ENCODE peak calls at places on chromosome 4, in six cellular contexts. One of them, this sample, is unnamed.

GRCh38 chr4:20589436-20589835 is 110.8 kb upstream of the PACRGL start:
- DNase-seq in DND-41: no peak
- DNase-seq in ovary: no peak
- DNase-seq in K562: no peak
- DNase-seq in WERI-Rb-1: no peak
- DNase-seq in SJSA1: no peak
- DNase-seq in this sample: no peak

GRCh38 chr4:73021634-73022033 is 47.9 kb downstream of the COX18 start:
- DNase-seq in DND-41: no peak
- DNase-seq in ovary: no peak
- DNase-seq in SJSA1: no peak
- DNase-seq in K562: peak; percentile 18
- DNase-seq in WERI-Rb-1: no peak
- DNase-seq in this sample: no peak

GRCh38 chr4:105135746-105136145 is 10.9 kb upstream of the TET2 start:
- DNase-seq in K562: no peak
- DNase-seq in WERI-Rb-1: no peak
- DNase-seq in ovary: no peak
- DNase-seq in SJSA1: no peak
- DNase-seq in DND-41: no peak
- DNase-seq in this sample: no peak

GRCh38 chr4:143248827-143249226 is 64.1 kb downstream of the USP38 start:
- DNase-seq in WERI-Rb-1: no peak
- DNase-seq in DND-41: no peak
- DNase-seq in ovary: no peak
- DNase-seq in SJSA1: no peak
- DNase-seq in K562: peak; percentile 9
- DNase-seq in this sample: no peak

GRCh38 chr4:73885570-73886230 is 16.5 kb downstream of the CXCL1 start:
- DNase-seq in K562: no peak
- DNase-seq in DND-41: no peak
- DNase-seq in WERI-Rb-1: no peak
- DNase-seq in SJSA1: no peak
- DNase-seq in ovary: no peak
- DNase-seq in this sample: no peak

GRCh38 chr4:54986095-54986846 is 139.1 kb downstream of the KDR start:
- DNase-seq in WERI-Rb-1: no peak
- DNase-seq in K562: no peak
- DNase-seq in SJSA1: no peak
- DNase-seq in DND-41: no peak
- DNase-seq in ovary: no peak
- DNase-seq in this sample: no peak

GRCh38 chr4:183721207-183722081 is 62.4 kb downstream of the TRAPPC11 start:
- DNase-seq in WERI-Rb-1: no peak
- DNase-seq in ovary: peak; percentile 86
- DNase-seq in DND-41: no peak
- DNase-seq in SJSA1: no peak
- DNase-seq in K562: no peak
- DNase-seq in this sample: peak; percentile 48

GRCh38 chr4:46830971-46831454 is 78.0 kb downstream of the COX7B2 start:
- DNase-seq in DND-41: no peak
- DNase-seq in K562: no peak
- DNase-seq in ovary: no peak
- DNase-seq in SJSA1: no peak
- DNase-seq in WERI-Rb-1: no peak
- DNase-seq in this sample: no peak

GRCh38 chr4:151228196-151229119 is 48.5 kb upstream of the PRSS48 start:
- DNase-seq in DND-41: no peak
- DNase-seq in K562: no peak
- DNase-seq in ovary: no peak
- DNase-seq in SJSA1: no peak
- DNase-seq in WERI-Rb-1: no peak
- DNase-seq in this sample: no peak

GRCh38 chr4:186516287-186516686 is 39.1 kb downstream of the MTNR1A start:
- DNase-seq in DND-41: no peak
- DNase-seq in ovary: no peak
- DNase-seq in K562: no peak
- DNase-seq in SJSA1: no peak
- DNase-seq in WERI-Rb-1: no peak
- DNase-seq in this sample: no peak

GRCh38 chr4:119690871-119691270 is 62.3 kb upstream of the PDE5A start:
- DNase-seq in SJSA1: no peak
- DNase-seq in K562: no peak
- DNase-seq in DND-41: peak; percentile 12
- DNase-seq in WERI-Rb-1: no peak
- DNase-seq in ovary: no peak
- DNase-seq in this sample: no peak

GRCh38 chr4:18756661-18757060 is 735.1 kb upstream of the LCORL start:
- DNase-seq in DND-41: no peak
- DNase-seq in WERI-Rb-1: no peak
- DNase-seq in ovary: no peak
- DNase-seq in SJSA1: no peak
- DNase-seq in K562: no peak
- DNase-seq in this sample: no peak

DNA sequence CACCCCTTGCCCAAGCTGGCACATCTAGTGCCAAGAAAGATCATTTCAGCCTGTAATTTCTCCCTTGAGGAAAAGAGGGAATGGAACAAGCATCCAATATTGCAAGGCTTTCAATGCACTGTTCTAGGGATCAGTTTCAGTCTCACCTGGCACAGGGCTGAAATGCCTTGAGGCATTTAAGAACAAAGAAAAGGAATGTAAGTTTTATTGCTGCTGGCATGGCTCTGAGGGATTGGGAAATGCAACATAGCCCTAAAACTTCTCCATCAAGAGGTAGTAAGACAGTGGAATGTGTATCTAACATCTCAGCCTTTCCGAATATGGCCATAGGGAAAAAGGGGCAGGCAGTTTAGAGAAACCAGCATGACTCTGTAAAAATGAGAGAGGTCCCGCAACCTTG is 732.6 kb upstream of the LCORL start:
- DNase-seq in K562: no peak
- DNase-seq in SJSA1: no peak
- DNase-seq in ovary: no peak
- DNase-seq in DND-41: no peak
- DNase-seq in WERI-Rb-1: no peak
- DNase-seq in this sample: no peak
- H3K9me3 ChIP-seq in K562: no peaks in the 10 kb centered on the region
- H3K9me3 ChIP-seq in SJSA1: no peaks in the 10 kb centered on the region
- H3K9me3 ChIP-seq in ovary: no peaks in the 10 kb centered on the region
- H3K9me3 ChIP-seq in DND-41: no peaks in the 10 kb centered on the region
- H3K9me3 ChIP-seq in WERI-Rb-1: no peaks in the 10 kb centered on the region
- H3K9me3 ChIP-seq in this sample: no peaks in the 10 kb centered on the region

GRCh38 chr4:75623036-75623435 is 7.3 kb downstream of the CDKL2 start:
- DNase-seq in K562: no peak
- DNase-seq in DND-41: no peak
- DNase-seq in SJSA1: no peak
- DNase-seq in ovary: no peak
- DNase-seq in WERI-Rb-1: no peak
- DNase-seq in this sample: no peak

DNA sequence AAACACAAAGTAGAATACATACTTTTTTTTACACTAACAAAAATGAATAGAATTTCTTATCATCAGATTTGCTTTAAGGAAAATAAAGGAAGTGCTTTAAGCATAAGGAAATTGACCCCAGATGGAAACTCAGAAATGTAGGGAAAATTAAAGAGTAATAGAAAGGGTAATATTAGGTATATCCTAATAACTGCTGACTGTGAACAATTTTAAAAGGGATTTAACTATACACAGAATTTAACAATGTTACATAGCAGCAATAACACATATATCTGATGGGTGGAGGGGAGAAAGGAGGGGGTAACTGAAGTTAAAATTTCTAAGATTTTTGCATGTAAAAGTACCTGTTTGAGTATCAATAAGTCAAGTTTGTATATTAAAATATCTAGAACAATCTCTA is 8.6 kb downstream of the CDKL2 start:
- DNase-seq in DND-41: no peak
- DNase-seq in ovary: no peak
- DNase-seq in WERI-Rb-1: no peak
- DNase-seq in K562: no peak
- DNase-seq in SJSA1: no peak
- DNase-seq in this sample: no peak
- H3K4me3 ChIP-seq in DND-41: no peak overlapping the region
- H3K4me3 ChIP-seq in ovary: no peak overlapping the region
- H3K4me3 ChIP-seq in WERI-Rb-1: no peak overlapping the region
- H3K4me3 ChIP-seq in K562: no peak overlapping the region
- H3K4me3 ChIP-seq in SJSA1: no peak overlapping the region
- H3K4me3 ChIP-seq in this sample: no peak overlapping the region

DNA sequence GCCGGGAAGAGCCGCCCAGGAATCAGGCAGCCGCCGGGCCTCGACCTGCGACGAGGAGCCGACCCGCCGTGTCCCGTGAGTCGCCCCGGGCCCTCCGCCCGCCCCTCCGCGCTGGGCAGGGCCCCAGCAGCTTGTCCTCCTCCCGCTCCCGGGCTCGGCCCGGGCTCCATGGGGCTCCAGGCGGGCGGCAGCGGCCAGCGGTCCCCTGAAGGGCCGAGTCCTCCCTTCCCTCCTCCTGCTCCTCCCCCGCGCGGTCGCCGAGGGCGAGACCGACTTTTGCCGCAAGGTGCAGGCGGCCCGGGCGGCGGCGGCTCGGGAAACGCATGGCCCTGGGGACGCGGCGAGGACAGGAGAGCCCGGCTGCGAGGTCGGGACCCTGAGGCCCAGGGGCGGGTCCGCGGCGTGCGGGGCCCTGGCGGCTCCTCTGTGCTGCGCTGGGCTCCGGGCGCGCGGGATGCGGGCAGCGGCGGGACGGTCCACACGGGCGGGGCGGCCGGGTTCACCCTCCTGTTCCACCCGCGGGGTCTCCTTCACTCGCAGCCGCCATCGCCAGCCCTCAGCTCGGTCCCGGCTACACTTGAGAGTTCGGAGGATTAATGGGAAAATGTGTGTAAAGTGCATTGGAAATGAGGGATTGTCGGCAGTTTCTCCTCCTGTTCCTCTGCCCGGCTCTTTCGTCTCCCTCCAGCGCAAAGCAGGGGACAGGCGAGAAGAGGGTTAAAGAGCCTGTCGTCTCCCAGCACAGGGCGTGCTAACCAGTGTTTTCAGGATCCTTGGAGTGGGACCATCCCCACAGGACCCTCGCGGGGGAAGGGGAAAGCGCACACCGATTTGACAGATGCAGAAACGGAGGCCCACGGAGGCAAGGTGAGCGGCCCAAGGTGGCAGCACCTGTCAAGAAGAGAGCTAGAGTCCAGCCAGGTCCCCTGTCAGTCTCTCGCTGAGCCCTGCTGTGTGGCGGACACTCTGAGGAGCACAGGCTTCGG is 16.6 kb upstream of the ZNF718 start:
- DNase-seq in ovary: no peak
- DNase-seq in WERI-Rb-1: peak; percentile 13
- DNase-seq in DND-41: no peak
- DNase-seq in SJSA1: no peak
- DNase-seq in K562: no peak
- DNase-seq in this sample: no peak
- H3K9me3 ChIP-seq in ovary: peaks cover 24% of the 10 kb centered on the region
- H3K9me3 ChIP-seq in WERI-Rb-1: peaks cover 52% of the 10 kb centered on the region
- H3K9me3 ChIP-seq in DND-41: peaks cover 49% of the 10 kb centered on the region
- H3K9me3 ChIP-seq in SJSA1: no peaks in the 10 kb centered on the region
- H3K9me3 ChIP-seq in K562: no peaks in the 10 kb centered on the region
- H3K9me3 ChIP-seq in this sample: peaks cover 68% of the 10 kb centered on the region

DNA sequence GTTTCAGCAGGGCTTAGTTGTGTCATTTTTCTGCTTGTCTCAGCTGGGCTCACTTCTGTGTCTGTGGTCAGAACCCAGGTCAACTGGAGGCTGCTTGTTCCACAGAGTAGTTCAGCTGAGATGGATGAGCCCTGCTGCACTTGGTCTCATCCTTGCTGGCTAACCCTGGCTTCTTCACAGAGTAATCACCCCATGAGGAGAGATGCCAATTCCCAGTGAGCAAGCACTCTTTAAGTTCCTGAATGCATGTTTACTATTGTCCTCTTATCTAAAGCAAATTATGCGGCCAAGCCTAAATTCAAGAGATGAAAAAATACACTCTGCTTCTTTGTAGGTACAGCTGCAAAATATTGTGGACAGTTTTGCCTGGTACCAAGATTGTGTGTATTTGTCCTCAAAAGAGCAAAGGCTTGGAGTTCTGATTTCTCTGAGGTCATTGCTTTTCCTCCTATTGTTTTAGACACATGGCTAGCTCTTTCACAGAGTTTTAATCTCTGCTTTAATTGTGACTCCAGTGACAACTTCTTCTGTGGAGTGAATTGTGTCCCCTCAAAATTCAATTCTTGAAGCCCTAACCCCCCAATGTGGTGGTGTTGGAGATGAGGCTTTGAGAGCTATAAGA is 236.6 kb upstream of the ANKRD50 start:
- DNase-seq in WERI-Rb-1: no peak
- DNase-seq in ovary: no peak
- DNase-seq in DND-41: no peak
- DNase-seq in K562: no peak
- DNase-seq in SJSA1: no peak
- DNase-seq in this sample: no peak
- H3K4me3 ChIP-seq in WERI-Rb-1: no peak overlapping the region
- H3K4me3 ChIP-seq in ovary: no peak overlapping the region
- H3K4me3 ChIP-seq in DND-41: no peak overlapping the region
- H3K4me3 ChIP-seq in K562: no peak overlapping the region
- H3K4me3 ChIP-seq in SJSA1: no peak overlapping the region
- H3K4me3 ChIP-seq in this sample: no peak overlapping the region

GRCh38 chr4:1251773-1252066 is 2.8 kb upstream of the CTBP1 start:
- DNase-seq in K562: no peak
- DNase-seq in WERI-Rb-1: no peak
- DNase-seq in SJSA1: no peak
- DNase-seq in DND-41: no peak
- DNase-seq in ovary: peak; percentile 22
- DNase-seq in this sample: no peak

GRCh38 chr4:1249731-1250526 is 999 bp upstream of the CTBP1 start:
- DNase-seq in SJSA1: no peak
- DNase-seq in ovary: peak; percentile 64
- DNase-seq in DND-41: peak; percentile 52
- DNase-seq in K562: peak; percentile 59
- DNase-seq in WERI-Rb-1: peak; percentile 44
- DNase-seq in this sample: peak; percentile 51

GRCh38 chr4:1249148-1249730 is 309 bp upstream of the CTBP1 start:
- DNase-seq in ovary: peak; percentile 87
- DNase-seq in WERI-Rb-1: peak; percentile 85
- DNase-seq in SJSA1: peak; percentile 70
- DNase-seq in K562: peak; percentile 88
- DNase-seq in DND-41: peak; percentile 85
- DNase-seq in this sample: peak; percentile 85

GRCh38 chr4:1250921-1251772 is 2.2 kb upstream of the CTBP1 start:
- DNase-seq in SJSA1: no peak
- DNase-seq in DND-41: no peak
- DNase-seq in K562: no peak
- DNase-seq in WERI-Rb-1: no peak
- DNase-seq in ovary: peak; percentile 34
- DNase-seq in this sample: no peak

DNA sequence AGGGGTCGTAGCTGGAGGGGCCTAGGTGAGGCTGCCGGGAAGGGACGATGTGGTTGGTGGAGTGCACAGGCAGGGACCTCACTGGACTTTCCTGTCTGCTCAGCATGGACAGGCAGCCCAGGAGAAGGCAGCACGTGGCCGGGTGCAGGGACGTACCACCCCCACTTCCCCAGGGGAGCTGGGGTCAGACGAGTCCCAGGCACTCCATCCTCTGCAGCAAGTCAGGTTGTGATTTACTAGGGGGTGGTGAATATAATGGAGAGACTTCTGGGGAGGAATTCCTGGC is 1.5 kb upstream of the CTBP1 start:
- DNase-seq in ovary: no peak
- DNase-seq in K562: no peak
- DNase-seq in WERI-Rb-1: no peak
- DNase-seq in DND-41: no peak
- DNase-seq in SJSA1: no peak
- DNase-seq in this sample: no peak
- H3K9me3 ChIP-seq in ovary: no peaks in the 10 kb centered on the region
- H3K9me3 ChIP-seq in K562: peaks cover 8% of the 10 kb centered on the region
- H3K9me3 ChIP-seq in WERI-Rb-1: peaks cover 19% of the 10 kb centered on the region
- H3K9me3 ChIP-seq in DND-41: peaks cover 5% of the 10 kb centered on the region
- H3K9me3 ChIP-seq in SJSA1: no peaks in the 10 kb centered on the region
- H3K9me3 ChIP-seq in this sample: no peaks in the 10 kb centered on the region

GRCh38 chr4:110091426-110091825 is 107.0 kb downstream of the ELOVL6 start:
- DNase-seq in K562: no peak
- DNase-seq in WERI-Rb-1: no peak
- DNase-seq in DND-41: no peak
- DNase-seq in SJSA1: no peak
- DNase-seq in ovary: no peak
- DNase-seq in this sample: no peak
- H3K4me3 ChIP-seq in K562: no peak overlapping the region
- H3K4me3 ChIP-seq in WERI-Rb-1: no peak overlapping the region
- H3K4me3 ChIP-seq in DND-41: no peak overlapping the region
- H3K4me3 ChIP-seq in SJSA1: no peak overlapping the region
- H3K4me3 ChIP-seq in ovary: no peak overlapping the region
- H3K4me3 ChIP-seq in this sample: no peak overlapping the region

This sample was measured in naive thymus-derived CD4-positive, alpha-beta T cell.